ENCODE peak calls at places on chromosomes 16 and 17, in five cellular contexts. M is activated naive CD4-positive, alpha-beta T cell treated with anti-CD3 and anti-CD28 coated beads, Interleukin-2, amount 50 U/mL, for 72 hours; O is aorta; C is stomach; D is neural progenitor cell. Z is an unnamed sample.

GRCh38 chr16:85556456-85557082 is 56.6 kb upstream of the GSE1 start:
- DNase-seq in M (peak), O (peak), C (peak), D (peak), Z (peak)

GRCh38 chr17:81885869-81886548 is 5.4 kb downstream of the ALYREF start:
- DNase-seq in M (no peak), O (no peak), C (no peak), D (no peak), Z (no peak)

GRCh38 chr17:40915721-40916256 is 21.7 kb downstream of the KRT23 start:
- DNase-seq in M (no peak), O (no peak), C (no peak), D (no peak), Z (no peak)

GRCh38 chr17:72445055-72445991 is 324.5 kb downstream of the SOX9 start:
- DNase-seq in M (no peak), O (no peak), C (peak), D (no peak), Z (peak)

GRCh38 chr17:45575126-45575885 is 84.8 kb upstream of the PLEKHM1 start:
- DNase-seq in M (no peak), O (no peak), C (no peak), D (no peak), Z (no peak)

GRCh38 chr17:79707931-79708891 is 22.5 kb upstream of the ENPP7 start:
- DNase-seq in M (peak), O (no peak), C (peak), D (peak), Z (peak)

GRCh38 chr16:85112364-85112763 is at the start of gene CIBAR2:
- DNase-seq in M (no peak), O (no peak), C (no peak), D (peak), Z (no peak)

GRCh38 chr17:54455251-54455868 is 445.3 kb upstream of the TOM1L1 start:
- DNase-seq in M (no peak), O (no peak), C (no peak), D (no peak), Z (no peak)

GRCh38 chr16:67858448-67858993 is 11.0 kb upstream of the CENPT start:
- DNase-seq in M (no peak), O (no peak), C (no peak), D (no peak), Z (peak)

GRCh38 chr17:75695830-75696271 is 25.4 kb upstream of the ITGB4 start:
- DNase-seq in M (no peak), O (no peak), C (peak), D (no peak), Z (no peak)

GRCh38 chr17:80432350-80432955 is 17.5 kb downstream of the ENDOV start:
- DNase-seq in M (no peak), O (peak), C (no peak), D (no peak), Z (no peak)

GRCh38 chr17:21313320-21313719 is 28.8 kb downstream of the MAP2K3 start:
- DNase-seq in M (peak), O (peak), C (no peak), D (no peak), Z (no peak)